ENCODE peak calls at places on chromosomes 1 and 21, in four cellular contexts. E, X, W and R are unnamed samples.

GRCh38 chr1:51517361-51518032 is 1.6 kb downstream of the EPS15 start:
- DNase-seq in E (no peak), X (no peak), W (no peak), R (no peak)

GRCh38 chr1:117534995-117535467 is 70.8 kb upstream of the TENT5C start:
- DNase-seq in E (peak; percentile 35), X (peak; percentile 75), W (peak; percentile 31), R (no peak)

GRCh38 chr1:38062361-38063288 is 16.0 kb upstream of the POU3F1 start:
- DNase-seq in E (no peak), X (no peak), W (no peak), R (no peak)

GRCh38 chr1:241985787-241986186 is 13.1 kb downstream of the MAP1LC3C start:
- DNase-seq in E (peak; percentile 38), X (peak; percentile 55), W (peak; percentile 47), R (no peak)

GRCh38 chr1:234866007-234866866 is 256.3 kb upstream of the IRF2BP2 start:
- DNase-seq in E (peak; percentile 61), X (peak; percentile 94), W (peak; percentile 81), R (no peak)

GRCh38 chr1:240602189-240602588 is 9.8 kb downstream of the GREM2 start:
- DNase-seq in E (no peak), X (no peak), W (no peak), R (no peak)

GRCh38 chr21:44658913-44659595 is 1.3 kb downstream of the KRTAP12-3 start:
- DNase-seq in E (no peak), X (no peak), W (no peak), R (no peak)

GRCh38 chr1:17994046-17994445 is 113.6 kb upstream of the IGSF21 start:
- DNase-seq in E (no peak), X (no peak), W (no peak), R (no peak)

GRCh38 chr1:1437904-1438376 is 2.5 kb downstream of the VWA1 start:
- DNase-seq in E (no peak), X (no peak), W (peak; percentile 91), R (no peak)

GRCh38 chr1:51518033-51518729 is 885 bp downstream of the EPS15 start:
- DNase-seq in E (no peak), X (peak; percentile 91), W (peak; percentile 73), R (no peak)

GRCh38 chr21:43640437-43640836 is 18.9 kb downstream of the HSF2BP start:
- DNase-seq in E (no peak), X (no peak), W (no peak), R (no peak)

GRCh38 chr21:31293986-31294385 is 50.1 kb downstream of the TIAM1 start:
- DNase-seq in E (peak; percentile 64), X (no peak), W (no peak), R (no peak)

GRCh38 chr1:107413951-107414350 is 273.1 kb downstream of the NTNG1 start:
- DNase-seq in E (no peak), X (no peak), W (no peak), R (no peak)

GRCh38 chr1:61455400-61455799 is 269.5 kb downstream of the TM2D1 start:
- DNase-seq in E (no peak), X (no peak), W (no peak), R (no peak)

GRCh38 chr1:169896013-169896412 is 2.3 kb upstream of the SCYL3 start:
- DNase-seq in E (no peak), X (peak; percentile 34), W (no peak), R (no peak)

GRCh38 chr1:45972621-45973020 is 159.8 kb downstream of the PIK3R3 start:
- DNase-seq in E (no peak), X (no peak), W (no peak), R (no peak)

GRCh38 chr1:244154882-244155531 is 103.9 kb downstream of the ZBTB18 start:
- DNase-seq in E (no peak), X (no peak), W (peak; percentile 10), R (no peak)

GRCh38 chr1:241717975-241718374 is 65.9 kb downstream of the WDR64 start:
- DNase-seq in E (no peak), X (no peak), W (no peak), R (no peak)

GRCh38 chr1:118303534-118303933 is 118.5 kb upstream of the SPAG17 start:
- DNase-seq in E (no peak), X (no peak), W (no peak), R (no peak)

GRCh38 chr1:109655624-109656519 is at the start of gene GSTM4:
- DNase-seq in E (peak; percentile 16), X (peak; percentile 89), W (peak; percentile 59), R (no peak)

GRCh38 chr1:30779294-30780071 is 21.9 kb upstream of the LAPTM5 start:
- DNase-seq in E (peak; percentile 55), X (peak; percentile 91), W (peak; percentile 59), R (peak; percentile 62)

GRCh38 chr1:39901486-39902120 is at the start of gene MYCL:
- DNase-seq in E (peak; percentile 87), X (peak; percentile 92), W (peak; percentile 64), R (no peak)

GRCh38 chr1:110084226-110085078 is 14.0 kb upstream of the ALX3 start:
- DNase-seq in E (no peak), X (no peak), W (no peak), R (no peak)

GRCh38 chr1:8026153-8026975 is at the start of gene ERRFI1:
- DNase-seq in E (peak; percentile 83), X (peak; percentile 99), W (peak; percentile 86), R (no peak)

GRCh38 chr1:77100870-77101269 is 118.4 kb downstream of the PIGK start:
- DNase-seq in E (no peak), X (no peak), W (no peak), R (no peak)

GRCh38 chr1:206560021-206560716 is 52.1 kb downstream of the EIF2D start:
- DNase-seq in E (no peak), X (no peak), W (no peak), R (no peak)

GRCh38 chr1:89724369-89725015 is 91.6 kb downstream of the LRRC8C start:
- DNase-seq in E (no peak), X (peak; percentile 30), W (no peak), R (peak; percentile 25)

GRCh38 chr1:6033986-6034749 is 11.5 kb upstream of the KCNAB2 start:
- DNase-seq in E (no peak), X (peak; percentile 82), W (peak; percentile 49), R (no peak)

GRCh38 chr1:165395522-165396300 is 39.2 kb upstream of the LMX1A start:
- DNase-seq in E (no peak), X (no peak), W (no peak), R (no peak)

GRCh38 chr1:110283677-110284076 is 55.5 kb upstream of the RBM15 start:
- DNase-seq in E (no peak), X (no peak), W (no peak), R (no peak)

GRCh38 chr1:228867093-228867950 is 132.0 kb downstream of the RHOU start:
- DNase-seq in E (no peak), X (no peak), W (no peak), R (no peak)

GRCh38 chr1:233543338-233544255 is 70.3 kb upstream of the KCNK1 start:
- DNase-seq in E (peak; percentile 91), X (peak; percentile 71), W (peak; percentile 2), R (peak; percentile 72)

GRCh38 chr1:120179420-120180348 is 3.4 kb upstream of the SEC22B start:
- DNase-seq in E (no peak), X (peak; percentile 5), W (no peak), R (no peak)

GRCh38 chr1:96782861-96783260 is 61.3 kb downstream of the PTBP2 start:
- DNase-seq in E (no peak), X (no peak), W (no peak), R (no peak)

GRCh38 chr1:184267747-184268146 is 119.1 kb upstream of the C1orf21 start:
- DNase-seq in E (no peak), X (no peak), W (no peak), R (no peak)

GRCh38 chr1:8937701-8938100 is 8.0 kb upstream of the CA6 start:
- DNase-seq in E (no peak), X (no peak), W (no peak), R (no peak)

DNA sequence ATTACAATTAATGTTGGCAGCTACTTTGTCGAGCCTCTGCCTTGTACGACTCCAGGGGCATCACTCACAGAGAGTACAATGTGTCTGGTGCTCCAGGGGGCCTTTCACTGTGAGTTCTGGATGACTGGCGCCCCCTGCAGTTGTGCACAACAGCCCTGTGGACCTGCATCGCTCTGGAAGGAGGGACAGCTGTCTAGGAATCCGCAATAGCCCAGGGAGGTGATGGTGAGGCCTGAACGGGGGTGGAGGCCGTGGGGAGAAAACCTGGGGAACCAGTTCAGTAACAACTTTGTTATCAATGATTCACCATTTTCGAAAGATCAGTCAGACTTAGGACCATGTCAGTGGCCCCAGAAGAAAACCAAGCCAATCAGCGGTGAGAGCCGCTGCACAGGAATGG is 189.1 kb downstream of the KAZN start:
- DNase-seq in E (no peak), X (no peak), W (no peak), R (no peak)
- TF ChIP-seq CTCF in E (peak; percentile 6), X (peak; percentile 46), W (no peak), R (no peak)

GRCh38 chr1:27785763-27786162 is 12.7 kb downstream of the STX12 start:
- DNase-seq in E (no peak), X (no peak), W (no peak), R (no peak)

GRCh38 chr1:27789511-27790154 is 16.6 kb downstream of the STX12 start:
- DNase-seq in E (no peak), X (peak; percentile 38), W (no peak), R (no peak)

GRCh38 chr1:27782950-27783349 is 9.9 kb downstream of the STX12 start:
- DNase-seq in E (no peak), X (no peak), W (no peak), R (no peak)

GRCh38 chr1:27784664-27785063 is 11.6 kb downstream of the STX12 start:
- DNase-seq in E (no peak), X (no peak), W (no peak), R (no peak)

DNA sequence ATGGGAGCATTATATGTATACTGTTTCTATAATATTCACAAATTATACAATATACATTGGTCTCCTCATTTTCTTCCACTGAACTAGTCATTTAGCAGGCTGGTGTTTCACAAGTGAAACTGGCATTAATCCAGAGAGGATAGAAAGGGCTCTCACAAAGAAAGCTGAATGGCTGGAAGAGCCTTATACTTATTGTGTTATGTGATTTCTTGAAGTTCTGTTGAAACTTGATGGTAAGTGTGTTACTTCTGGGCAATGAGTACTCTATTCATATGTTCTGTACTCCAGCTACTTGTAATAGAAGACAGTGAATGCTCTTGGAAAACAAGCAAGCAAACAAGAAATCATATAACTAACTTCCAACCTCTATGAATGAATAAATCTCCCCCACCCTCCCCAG is 14.9 kb downstream of the STX12 start:
- DNase-seq in E (no peak), X (no peak), W (no peak), R (no peak)
- TF ChIP-seq TCF7L2 in E (no peak), X (no peak), W (no peak), R (no peak)

GRCh38 chr21:32578107-32578691 is 7.1 kb downstream of the TCP10L start:
- DNase-seq in E (peak; percentile 18), X (peak; percentile 53), W (no peak), R (no peak)
- TF ChIP-seq CTCF in E (peak; percentile 78), X (peak; percentile 82), W (peak; percentile 68), R (peak; percentile 78)

GRCh38 chr1:155320661-155321576 is at the start of gene RUSC1:
- DNase-seq in E (no peak), X (peak; percentile 75), W (no peak), R (no peak)
- TF ChIP-seq TCF7L2 in E (no peak), X (no peak), W (no peak), R (no peak)